ENCODE peak calls at places on chromosomes 16 and 17, in seven cellular contexts. One of them, this sample, is unnamed.

GRCh38 chr16:64969221-64969620 is 152.6 kb downstream of the CDH11 start:
- DNase-seq in HFFc6: no peak
- DNase-seq in kidney: no peak
- DNase-seq in tibial artery: no peak
- DNase-seq in epithelial cell of esophagus: no peak
- DNase-seq in bronchial epithelial cell: no peak
- DNase-seq in cardiac fibroblast: peak
- DNase-seq in this sample: no peak

GRCh38 chr16:85107083-85107482 is 5.2 kb downstream of the CIBAR2 start:
- DNase-seq in HFFc6: no peak
- DNase-seq in kidney: no peak
- DNase-seq in tibial artery: no peak
- DNase-seq in epithelial cell of esophagus: no peak
- DNase-seq in bronchial epithelial cell: no peak
- DNase-seq in cardiac fibroblast: no peak
- DNase-seq in this sample: no peak

GRCh38 chr17:38428643-38429371 is 543 bp downstream of the ARHGAP23 start:
- DNase-seq in HFFc6: peak
- DNase-seq in kidney: peak
- DNase-seq in tibial artery: peak
- DNase-seq in epithelial cell of esophagus: no peak
- DNase-seq in bronchial epithelial cell: no peak
- DNase-seq in cardiac fibroblast: peak
- DNase-seq in this sample: peak

GRCh38 chr16:7405166-7405565 is 72.5 kb downstream of the RBFOX1 start:
- DNase-seq in HFFc6: no peak
- DNase-seq in kidney: no peak
- DNase-seq in tibial artery: no peak
- DNase-seq in epithelial cell of esophagus: no peak
- DNase-seq in bronchial epithelial cell: peak
- DNase-seq in cardiac fibroblast: no peak
- DNase-seq in this sample: no peak

GRCh38 chr17:73514146-73514863 is 129.9 kb downstream of the SDK2 start:
- DNase-seq in HFFc6: no peak
- DNase-seq in kidney: peak
- DNase-seq in tibial artery: no peak
- DNase-seq in epithelial cell of esophagus: no peak
- DNase-seq in bronchial epithelial cell: no peak
- DNase-seq in cardiac fibroblast: no peak
- DNase-seq in this sample: no peak

GRCh38 chr17:17837380-17837821 is 615 bp upstream of the SREBF1 start:
- DNase-seq in HFFc6: peak
- DNase-seq in kidney: peak
- DNase-seq in tibial artery: peak
- DNase-seq in epithelial cell of esophagus: peak
- DNase-seq in bronchial epithelial cell: peak
- DNase-seq in cardiac fibroblast: peak
- DNase-seq in this sample: no peak

GRCh38 chr16:86292171-86292775 is 218.1 kb upstream of the FOXF1 start:
- DNase-seq in HFFc6: no peak
- DNase-seq in kidney: no peak
- DNase-seq in tibial artery: no peak
- DNase-seq in epithelial cell of esophagus: no peak
- DNase-seq in bronchial epithelial cell: no peak
- DNase-seq in cardiac fibroblast: no peak
- DNase-seq in this sample: no peak

GRCh38 chr17:31830971-31831755 is 27.9 kb downstream of the COPRS start:
- DNase-seq in HFFc6: no peak
- DNase-seq in kidney: no peak
- DNase-seq in tibial artery: no peak
- DNase-seq in epithelial cell of esophagus: no peak
- DNase-seq in bronchial epithelial cell: no peak
- DNase-seq in cardiac fibroblast: peak
- DNase-seq in this sample: no peak

GRCh38 chr17:45177563-45177962 is 15.9 kb downstream of the HEXIM2 start:
- DNase-seq in HFFc6: no peak
- DNase-seq in kidney: no peak
- DNase-seq in tibial artery: no peak
- DNase-seq in epithelial cell of esophagus: no peak
- DNase-seq in bronchial epithelial cell: no peak
- DNase-seq in cardiac fibroblast: no peak
- DNase-seq in this sample: no peak

GRCh38 chr16:78770353-78771091 is 671.1 kb downstream of the WWOX start:
- DNase-seq in HFFc6: no peak
- DNase-seq in kidney: peak
- DNase-seq in tibial artery: peak
- DNase-seq in epithelial cell of esophagus: peak
- DNase-seq in bronchial epithelial cell: peak
- DNase-seq in cardiac fibroblast: no peak
- DNase-seq in this sample: no peak

GRCh38 chr17:44149750-44150329 is 8.1 kb downstream of the HROB start:
- DNase-seq in HFFc6: no peak
- DNase-seq in kidney: no peak
- DNase-seq in tibial artery: no peak
- DNase-seq in epithelial cell of esophagus: no peak
- DNase-seq in bronchial epithelial cell: no peak
- DNase-seq in cardiac fibroblast: no peak
- DNase-seq in this sample: no peak

GRCh38 chr16:1474471-1474795 is 395 bp downstream of the CLCN7 start:
- DNase-seq in HFFc6: no peak
- DNase-seq in kidney: no peak
- DNase-seq in tibial artery: no peak
- DNase-seq in epithelial cell of esophagus: no peak
- DNase-seq in bronchial epithelial cell: no peak
- DNase-seq in cardiac fibroblast: no peak
- DNase-seq in this sample: no peak

GRCh38 chr16:57815987-57816745 is 13.9 kb upstream of the KIFC3 start:
- DNase-seq in HFFc6: peak
- DNase-seq in kidney: peak
- DNase-seq in tibial artery: peak
- DNase-seq in epithelial cell of esophagus: peak
- DNase-seq in bronchial epithelial cell: peak
- DNase-seq in cardiac fibroblast: peak
- DNase-seq in this sample: peak

GRCh38 chr17:29563816-29564215 is 3.0 kb downstream of the ABHD15 start:
- DNase-seq in HFFc6: no peak
- DNase-seq in kidney: no peak
- DNase-seq in tibial artery: no peak
- DNase-seq in epithelial cell of esophagus: no peak
- DNase-seq in bronchial epithelial cell: no peak
- DNase-seq in cardiac fibroblast: no peak
- DNase-seq in this sample: no peak

GRCh38 chr16:57303910-57304168 is 19.4 kb upstream of the PLLP start:
- DNase-seq in HFFc6: no peak
- DNase-seq in kidney: no peak
- DNase-seq in tibial artery: no peak
- DNase-seq in epithelial cell of esophagus: no peak
- DNase-seq in bronchial epithelial cell: no peak
- DNase-seq in cardiac fibroblast: no peak
- DNase-seq in this sample: no peak

GRCh38 chr17:45123930-45124796 is 8.2 kb downstream of the PLCD3 start:
- DNase-seq in HFFc6: peak
- DNase-seq in kidney: peak
- DNase-seq in tibial artery: peak
- DNase-seq in epithelial cell of esophagus: peak
- DNase-seq in bronchial epithelial cell: peak
- DNase-seq in cardiac fibroblast: peak
- DNase-seq in this sample: peak

GRCh38 chr16:71635632-71636031 is 9.6 kb downstream of the MARVELD3 start:
- DNase-seq in HFFc6: no peak
- DNase-seq in kidney: no peak
- DNase-seq in tibial artery: no peak
- DNase-seq in epithelial cell of esophagus: no peak
- DNase-seq in bronchial epithelial cell: no peak
- DNase-seq in cardiac fibroblast: no peak
- DNase-seq in this sample: no peak

GRCh38 chr17:30600830-30601494 is 123.8 kb downstream of the GOSR1 start:
- DNase-seq in HFFc6: no peak
- DNase-seq in kidney: no peak
- DNase-seq in tibial artery: peak
- DNase-seq in epithelial cell of esophagus: peak
- DNase-seq in bronchial epithelial cell: peak
- DNase-seq in cardiac fibroblast: peak
- DNase-seq in this sample: peak

GRCh38 chr16:457732-458400 is 32.4 kb downstream of the RAB11FIP3 start:
- DNase-seq in HFFc6: no peak
- DNase-seq in kidney: no peak
- DNase-seq in tibial artery: no peak
- DNase-seq in epithelial cell of esophagus: no peak
- DNase-seq in bronchial epithelial cell: no peak
- DNase-seq in cardiac fibroblast: peak
- DNase-seq in this sample: no peak

GRCh38 chr17:77951123-77951522 is 7.4 kb upstream of the TNRC6C start:
- DNase-seq in HFFc6: no peak
- DNase-seq in kidney: no peak
- DNase-seq in tibial artery: no peak
- DNase-seq in epithelial cell of esophagus: no peak
- DNase-seq in bronchial epithelial cell: no peak
- DNase-seq in cardiac fibroblast: no peak
- DNase-seq in this sample: no peak

GRCh38 chr17:19021622-19022083 is 17.1 kb upstream of the FAM83G start:
- DNase-seq in HFFc6: no peak
- DNase-seq in kidney: no peak
- DNase-seq in tibial artery: no peak
- DNase-seq in epithelial cell of esophagus: no peak
- DNase-seq in bronchial epithelial cell: no peak
- DNase-seq in cardiac fibroblast: no peak
- DNase-seq in this sample: no peak

GRCh38 chr17:44919885-44920564 is 4.7 kb upstream of the GFAP start:
- DNase-seq in HFFc6: peak
- DNase-seq in kidney: peak
- DNase-seq in tibial artery: peak
- DNase-seq in epithelial cell of esophagus: peak
- DNase-seq in bronchial epithelial cell: peak
- DNase-seq in cardiac fibroblast: peak
- DNase-seq in this sample: no peak

GRCh38 chr17:68532826-68533225 is 20.6 kb downstream of the PRKAR1A start:
- DNase-seq in HFFc6: no peak
- DNase-seq in kidney: no peak
- DNase-seq in tibial artery: no peak
- DNase-seq in epithelial cell of esophagus: no peak
- DNase-seq in bronchial epithelial cell: no peak
- DNase-seq in cardiac fibroblast: no peak
- DNase-seq in this sample: no peak

GRCh38 chr16:3656491-3657468 is 2.3 kb downstream of the DNASE1 start:
- DNase-seq in HFFc6: no peak
- DNase-seq in kidney: peak
- DNase-seq in tibial artery: no peak
- DNase-seq in epithelial cell of esophagus: no peak
- DNase-seq in bronchial epithelial cell: no peak
- DNase-seq in cardiac fibroblast: no peak
- DNase-seq in this sample: no peak

GRCh38 chr17:41538565-41538991 is 10.5 kb upstream of the KRT19 start:
- DNase-seq in HFFc6: peak
- DNase-seq in kidney: no peak
- DNase-seq in tibial artery: no peak
- DNase-seq in epithelial cell of esophagus: peak
- DNase-seq in bronchial epithelial cell: peak
- DNase-seq in cardiac fibroblast: no peak
- DNase-seq in this sample: no peak

GRCh38 chr17:12028611-12029010 is 7.9 kb downstream of the MAP2K4 start:
- DNase-seq in HFFc6: no peak
- DNase-seq in kidney: no peak
- DNase-seq in tibial artery: no peak
- DNase-seq in epithelial cell of esophagus: no peak
- DNase-seq in bronchial epithelial cell: no peak
- DNase-seq in cardiac fibroblast: no peak
- DNase-seq in this sample: no peak

GRCh38 chr16:76932541-76933211 is 258.3 kb upstream of the MON1B start:
- DNase-seq in HFFc6: no peak
- DNase-seq in kidney: no peak
- DNase-seq in tibial artery: no peak
- DNase-seq in epithelial cell of esophagus: peak
- DNase-seq in bronchial epithelial cell: peak
- DNase-seq in cardiac fibroblast: peak
- DNase-seq in this sample: no peak

GRCh38 chr17:21843951-21844590 is 151.7 kb downstream of the KCNJ18 start:
- DNase-seq in HFFc6: no peak
- DNase-seq in kidney: peak
- DNase-seq in tibial artery: no peak
- DNase-seq in epithelial cell of esophagus: no peak
- DNase-seq in bronchial epithelial cell: no peak
- DNase-seq in cardiac fibroblast: no peak
- DNase-seq in this sample: no peak

GRCh38 chr17:66548158-66548557 is 245.7 kb downstream of the PRKCA start:
- DNase-seq in HFFc6: peak
- DNase-seq in kidney: no peak
- DNase-seq in tibial artery: no peak
- DNase-seq in epithelial cell of esophagus: no peak
- DNase-seq in bronchial epithelial cell: no peak
- DNase-seq in cardiac fibroblast: no peak
- DNase-seq in this sample: no peak

GRCh38 chr17:40026816-40027613 is 11.8 kb downstream of the CSF3 start:
- DNase-seq in HFFc6: peak
- DNase-seq in kidney: peak
- DNase-seq in tibial artery: peak
- DNase-seq in epithelial cell of esophagus: peak
- DNase-seq in bronchial epithelial cell: peak
- DNase-seq in cardiac fibroblast: peak
- DNase-seq in this sample: no peak
- TF ChIP-seq CTCF in HFFc6: peak
- TF ChIP-seq CTCF in kidney: peak
- TF ChIP-seq CTCF in tibial artery: peak
- TF ChIP-seq CTCF in epithelial cell of esophagus: peak
- TF ChIP-seq CTCF in bronchial epithelial cell: peak
- TF ChIP-seq CTCF in cardiac fibroblast: peak
- TF ChIP-seq CTCF in this sample: peak

GRCh38 chr17:9890124-9890523 is 14.9 kb downstream of the RCVRN start:
- DNase-seq in HFFc6: peak
- DNase-seq in kidney: no peak
- DNase-seq in tibial artery: no peak
- DNase-seq in epithelial cell of esophagus: peak
- DNase-seq in bronchial epithelial cell: no peak
- DNase-seq in cardiac fibroblast: no peak
- DNase-seq in this sample: no peak
- TF ChIP-seq CTCF in HFFc6: peak
- TF ChIP-seq CTCF in kidney: no peak
- TF ChIP-seq CTCF in tibial artery: peak
- TF ChIP-seq CTCF in epithelial cell of esophagus: no peak
- TF ChIP-seq CTCF in bronchial epithelial cell: peak
- TF ChIP-seq CTCF in cardiac fibroblast: no peak
- TF ChIP-seq CTCF in this sample: peak

DNA sequence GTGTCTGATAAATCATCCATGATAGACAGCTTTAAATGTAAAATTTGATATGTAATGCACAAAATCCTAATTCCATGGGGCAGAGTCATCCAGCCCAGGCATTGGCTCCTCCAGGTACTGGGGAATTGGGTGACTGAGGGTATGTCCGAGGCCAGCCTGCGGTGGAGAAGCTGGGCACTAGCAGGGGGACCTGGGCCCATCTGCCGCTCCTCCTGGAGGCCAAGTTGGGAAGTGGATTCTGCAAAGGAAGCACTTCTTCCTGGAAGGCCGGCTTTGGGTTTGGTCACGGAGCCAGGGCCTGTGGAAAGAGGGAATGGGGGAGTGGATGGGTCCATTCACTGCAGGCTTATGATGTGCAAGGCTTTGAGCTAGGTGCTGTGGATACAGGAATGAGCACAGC is 85.8 kb downstream of the GNAO1 start:
- DNase-seq in HFFc6: no peak
- DNase-seq in kidney: no peak
- DNase-seq in tibial artery: no peak
- DNase-seq in epithelial cell of esophagus: no peak
- DNase-seq in bronchial epithelial cell: no peak
- DNase-seq in cardiac fibroblast: no peak
- DNase-seq in this sample: no peak
- TF ChIP-seq CTCF in HFFc6: peak
- TF ChIP-seq CTCF in kidney: no peak
- TF ChIP-seq CTCF in tibial artery: no peak
- TF ChIP-seq CTCF in epithelial cell of esophagus: peak
- TF ChIP-seq CTCF in bronchial epithelial cell: peak
- TF ChIP-seq CTCF in cardiac fibroblast: no peak
- TF ChIP-seq CTCF in this sample: peak

GRCh38 chr16:30805370-30806169 is 18.6 kb upstream of the ZNF629 start:
- DNase-seq in HFFc6: peak
- DNase-seq in kidney: peak
- DNase-seq in tibial artery: peak
- DNase-seq in epithelial cell of esophagus: peak
- DNase-seq in bronchial epithelial cell: peak
- DNase-seq in cardiac fibroblast: peak
- DNase-seq in this sample: peak
- TF ChIP-seq CTCF in HFFc6: no peak
- TF ChIP-seq CTCF in kidney: no peak
- TF ChIP-seq CTCF in tibial artery: no peak
- TF ChIP-seq CTCF in epithelial cell of esophagus: no peak
- TF ChIP-seq CTCF in bronchial epithelial cell: peak
- TF ChIP-seq CTCF in cardiac fibroblast: no peak
- TF ChIP-seq CTCF in this sample: no peak